ENCODE peak calls at places on chromosomes 16 and 17, in ten cellular contexts. J is effector CD4-positive, alpha-beta T cell; U is nucleus accumbens; A is H1; P is CD8-positive, alpha-beta memory T cell; K is WTC11; B is DND-41; V is myocyte; R is transverse colon; L is PC-3. G is an unnamed sample.

GRCh38 chr16:4351880-4352279 is 759 bp upstream of the PAM16 start:
- DNase-seq in J (no peak), U (no peak), A (no peak), P (no peak), K (no peak), B (no peak), V (no peak), R (no peak), L (peak; percentile 62), G (no peak)

GRCh38 chr16:84449156-84450140 is 55.0 kb downstream of the MEAK7 start:
- DNase-seq in J (no peak), U (no peak), A (no peak), P (no peak), K (no peak), B (no peak), V (no peak), R (peak; percentile 71), L (no peak), G (no peak)

GRCh38 chr16:51453296-51453695 is 302.2 kb upstream of the SALL1 start:
- DNase-seq in J (no peak), U (no peak), A (no peak), P (no peak), K (no peak), B (no peak), V (no peak), R (no peak), L (no peak), G (peak; percentile 50)

GRCh38 chr17:40888321-40888720 is 3.3 kb upstream of the KRT20 start:
- DNase-seq in J (no peak), U (no peak), A (no peak), P (no peak), K (no peak), B (no peak), V (no peak), R (no peak), L (no peak), G (no peak)

GRCh38 chr16:89623511-89624232 is 10.2 kb downstream of the DPEP1 start:
- DNase-seq in J (no peak), U (no peak), A (no peak), P (no peak), K (no peak), B (no peak), V (no peak), R (no peak), L (no peak), G (no peak)

GRCh38 chr17:55458977-55459376 is 37.3 kb upstream of the MMD start:
- DNase-seq in J (no peak), U (no peak), A (no peak), P (no peak), K (no peak), B (no peak), V (no peak), R (no peak), L (peak; percentile 95), G (no peak)

GRCh38 chr17:31357831-31358400 is 33.6 kb upstream of the RAB11FIP4 start:
- DNase-seq in J (no peak), U (no peak), A (no peak), P (no peak), K (no peak), B (no peak), V (peak; percentile 24), R (no peak), L (peak; percentile 25), G (no peak)

GRCh38 chr17:42389135-42389417 is 834 bp upstream of the STAT3 start:
- DNase-seq in J (no peak), U (no peak), A (no peak), P (no peak), K (no peak), B (no peak), V (no peak), R (no peak), L (no peak), G (no peak)

G was measured in HAP-1.